ENCODE peak calls at places on chromosomes 2 and 18, in eight cellular contexts. H, D, C, E, S, I, G and B are unnamed samples.

GRCh38 chr2:188610050-188610444 is 318.4 kb downstream of the GULP1 start:
- DNase-seq in H (peak), D (peak), C (no peak), E (no peak), S (no peak), I (no peak), G (no peak), B (no peak)

GRCh38 chr18:8801263-8801901 is 96.0 kb downstream of the MTCL1 start:
- DNase-seq in H (peak), D (peak), C (no peak), E (no peak), S (peak), I (no peak), G (peak), B (peak)

GRCh38 chr2:195026261-195026660 is 630.8 kb upstream of the SLC39A10 start:
- DNase-seq in H (peak), D (no peak), C (no peak), E (no peak), S (no peak), I (no peak), G (no peak), B (no peak)

GRCh38 chr2:85783796-85784195 is 30.0 kb downstream of the ATOH8 start:
- DNase-seq in H (no peak), D (no peak), C (no peak), E (no peak), S (no peak), I (no peak), G (no peak), B (no peak)

GRCh38 chr18:48328473-48329205 is 80.5 kb downstream of the ZBTB7C start:
- DNase-seq in H (peak), D (peak), C (no peak), E (peak), S (peak), I (no peak), G (peak), B (peak)

GRCh38 chr2:65177754-65178442 is 48.0 kb upstream of the RAB1A start:
- DNase-seq in H (peak), D (peak), C (no peak), E (no peak), S (no peak), I (no peak), G (no peak), B (peak)

GRCh38 chr2:55063226-55063625 is 13.0 kb upstream of the RTN4 start:
- DNase-seq in H (no peak), D (peak), C (no peak), E (no peak), S (no peak), I (no peak), G (no peak), B (no peak)

GRCh38 chr18:10895976-10896375 is 253.4 kb downstream of the PIEZO2 start:
- DNase-seq in H (no peak), D (no peak), C (no peak), E (no peak), S (no peak), I (no peak), G (no peak), B (peak)

GRCh38 chr2:72942881-72943418 is 25.6 kb downstream of the EMX1 start:
- DNase-seq in H (no peak), D (no peak), C (no peak), E (no peak), S (no peak), I (no peak), G (no peak), B (no peak)

GRCh38 chr2:208280933-208281332 is 14.9 kb downstream of the PIKFYVE start:
- DNase-seq in H (peak), D (peak), C (no peak), E (no peak), S (peak), I (no peak), G (no peak), B (peak)

GRCh38 chr18:35240664-35241522 is at the start of gene ZNF397:
- DNase-seq in H (peak), D (peak), C (peak), E (peak), S (peak), I (peak), G (peak), B (peak)

GRCh38 chr18:58934933-58935577 is 70.4 kb downstream of the ZNF532 start:
- DNase-seq in H (no peak), D (no peak), C (no peak), E (no peak), S (no peak), I (no peak), G (no peak), B (no peak)

GRCh38 chr18:12236934-12237832 is 17.0 kb upstream of the CIDEA start:
- DNase-seq in H (no peak), D (peak), C (peak), E (peak), S (peak), I (peak), G (peak), B (peak)

GRCh38 chr2:96565111-96565510 is 28.6 kb downstream of the ARID5A start:
- DNase-seq in H (no peak), D (no peak), C (no peak), E (no peak), S (no peak), I (no peak), G (no peak), B (no peak)

GRCh38 chr2:100876231-100876860 is 56.4 kb downstream of the NPAS2 start:
- DNase-seq in H (no peak), D (no peak), C (no peak), E (no peak), S (no peak), I (no peak), G (no peak), B (peak)

GRCh38 chr18:4807495-4808293 is 352.6 kb upstream of the DLGAP1 start:
- DNase-seq in H (no peak), D (no peak), C (no peak), E (no peak), S (no peak), I (no peak), G (no peak), B (no peak)

GRCh38 chr2:237685408-237685807 is 58.0 kb downstream of the LRRFIP1 start:
- DNase-seq in H (no peak), D (no peak), C (no peak), E (no peak), S (peak), I (no peak), G (no peak), B (no peak)

GRCh38 chr2:68225119-68225632 is 27.2 kb downstream of the PPP3R1 start:
- DNase-seq in H (peak), D (peak), C (no peak), E (no peak), S (peak), I (peak), G (peak), B (no peak)

GRCh38 chr2:173584676-173585453 is 230.2 kb downstream of the CDCA7 start:
- DNase-seq in H (peak), D (peak), C (no peak), E (no peak), S (no peak), I (no peak), G (no peak), B (no peak)

GRCh38 chr2:207042841-207043240 is 103.5 kb downstream of the CPO start:
- DNase-seq in H (no peak), D (no peak), C (no peak), E (no peak), S (no peak), I (no peak), G (no peak), B (no peak)

GRCh38 chr18:63775166-63775730 is at the start of gene SERPINB7:
- DNase-seq in H (peak), D (peak), C (no peak), E (peak), S (peak), I (peak), G (peak), B (peak)

GRCh38 chr18:74310411-74310810 is 5.2 kb upstream of the C18orf63 start:
- DNase-seq in H (peak), D (peak), C (no peak), E (peak), S (peak), I (no peak), G (peak), B (peak)